ENCODE peak calls at places on chromosomes 13 and 19, in six cellular contexts. O is activated gamma-delta T cell treated with anti-CD3 and anti-CD28 coated beads, Interleukin-2, amount 50 U/mL, for 16 hours; J is psoas muscle; V is AG08395; I is NT2/D1; T is activated T-helper 1 cell treated with anti-CD3 and anti-CD28 coated beads, Interleukin-2, amount 50 U/mL, for 16 hours. H is an unnamed sample.

GRCh38 chr13:33285420-33286124 is at the start of gene STARD13:
- DNase-seq in O (no peak), J (peak; percentile 93), V (peak; percentile 98), I (peak; percentile 81), T (no peak), H (peak; percentile 99)

GRCh38 chr19:35766571-35767104 is 8.7 kb downstream of the PROSER3 start:
- DNase-seq in O (no peak), J (no peak), V (no peak), I (no peak), T (no peak), H (no peak)

GRCh38 chr13:97627566-97627965 is 193.6 kb downstream of the RAP2A start:
- DNase-seq in O (no peak), J (peak; percentile 79), V (peak; percentile 76), I (no peak), T (no peak), H (peak; percentile 88)

GRCh38 chr13:108915634-108916497 is 286.5 kb downstream of the MYO16 start:
- DNase-seq in O (peak; percentile 40), J (peak; percentile 80), V (peak; percentile 56), I (peak; percentile 20), T (peak; percentile 53), H (peak; percentile 74)

GRCh38 chr19:5627395-5627904 is 4.6 kb downstream of the SAFB start:
- DNase-seq in O (no peak), J (peak; percentile 79), V (no peak), I (no peak), T (no peak), H (peak; percentile 75)

GRCh38 chr19:7839476-7839875 is 9.5 kb downstream of the EVI5L start:
- DNase-seq in O (no peak), J (no peak), V (no peak), I (no peak), T (no peak), H (no peak)

GRCh38 chr19:44968670-44969069 is 13.5 kb downstream of the CLPTM1 start:
- DNase-seq in O (no peak), J (no peak), V (no peak), I (no peak), T (no peak), H (no peak)

GRCh38 chr13:50393641-50394040 is 378.4 kb downstream of the KCNRG start:
- DNase-seq in O (no peak), J (no peak), V (no peak), I (no peak), T (no peak), H (peak; percentile 22)

GRCh38 chr13:99383946-99384345 is 76.7 kb upstream of the GPR183 start:
- DNase-seq in O (no peak), J (no peak), V (no peak), I (no peak), T (no peak), H (no peak)

GRCh38 chr13:98480915-98481510 is 95.9 kb downstream of the STK24 start:
- DNase-seq in O (no peak), J (no peak), V (no peak), I (no peak), T (peak; percentile 11), H (peak; percentile 75)

GRCh38 chr13:104757712-104758111 is 1691.5 kb upstream of the SLC10A2 start:
- DNase-seq in O (no peak), J (no peak), V (no peak), I (no peak), T (no peak), H (no peak)

GRCh38 chr19:821228-821975 is at the start of gene PLPPR3:
- DNase-seq in O (no peak), J (no peak), V (no peak), I (no peak), T (no peak), H (no peak)

GRCh38 chr19:38665950-38666661 is 18.7 kb downstream of the ACTN4 start:
- DNase-seq in O (no peak), J (peak; percentile 75), V (peak; percentile 71), I (peak; percentile 77), T (no peak), H (peak; percentile 78)

GRCh38 chr19:46546194-46546896 is 50.7 kb upstream of the PNMA8B start:
- DNase-seq in O (no peak), J (peak; percentile 61), V (no peak), I (no peak), T (no peak), H (peak; percentile 16)

GRCh38 chr19:19371056-19371455 is 34.4 kb upstream of the GATAD2A start:
- DNase-seq in O (no peak), J (no peak), V (no peak), I (no peak), T (no peak), H (no peak)

GRCh38 chr13:25980255-25980654 is 71.6 kb downstream of the SHISA2 start:
- DNase-seq in O (no peak), J (no peak), V (peak; percentile 29), I (peak; percentile 60), T (no peak), H (no peak)

GRCh38 chr13:40446365-40446764 is 220.1 kb downstream of the FOXO1 start:
- DNase-seq in O (no peak), J (no peak), V (peak; percentile 40), I (no peak), T (no peak), H (no peak)

GRCh38 chr19:49951806-49952474 is 9.0 kb downstream of the SIGLEC11 start:
- DNase-seq in O (no peak), J (no peak), V (no peak), I (no peak), T (no peak), H (no peak)

GRCh38 chr13:48954086-48954485 is 21.6 kb upstream of the FNDC3A start:
- DNase-seq in O (no peak), J (no peak), V (no peak), I (no peak), T (no peak), H (peak; percentile 67)

GRCh38 chr19:33394723-33395560 is 21.4 kb downstream of the CEBPG start:
- DNase-seq in O (no peak), J (peak; percentile 46), V (no peak), I (no peak), T (no peak), H (no peak)

GRCh38 chr19:900302-901111 is 7.2 kb downstream of the RNU6-9 start:
- DNase-seq in O (no peak), J (peak; percentile 49), V (no peak), I (no peak), T (no peak), H (no peak)

H was measured in foreskin fibroblast.